ENCODE peak calls at places on chromosomes 12 and 14, in five cellular contexts. Y is K562, Z is Panc1, T is sigmoid colon, I is prostate gland. M is an unnamed sample.
A peak's percentile ranks its signal among the peaks of the same experiment; 100 is the strongest.

GRCh38 chr14:30610719-30611388 is 11.3 kb upstream of the SCFD1 start:
- DNase-seq in Y (peak; percentile 38), Z (no peak), T (peak; percentile 73), I (peak; percentile 55), M (no peak)

GRCh38 chr12:92255741-92256140 is 110.1 kb upstream of the BTG1 start:
- DNase-seq in Y (no peak), Z (no peak), T (no peak), I (no peak), M (no peak)

GRCh38 chr12:116027551-116027821 is 250.0 kb downstream of the MED13L start:
- DNase-seq in Y (no peak), Z (no peak), T (no peak), I (no peak), M (no peak)

GRCh38 chr12:4562034-4562657 is at the start of gene DYRK4:
- DNase-seq in Y (peak; percentile 85), Z (no peak), T (peak; percentile 80), I (peak; percentile 31), M (no peak)

GRCh38 chr12:1840981-1841425 is 20.6 kb downstream of the LRTM2 start:
- DNase-seq in Y (no peak), Z (no peak), T (peak; percentile 34), I (no peak), M (no peak)

GRCh38 chr12:76505050-76505449 is 54.5 kb downstream of the OSBPL8 start:
- DNase-seq in Y (no peak), Z (no peak), T (no peak), I (no peak), M (no peak)

GRCh38 chr14:32230695-32231280 is 27.7 kb upstream of the RNU6-8 start:
- DNase-seq in Y (no peak), Z (no peak), T (no peak), I (no peak), M (no peak)

GRCh38 chr12:101566318-101566717 is 28.5 kb upstream of the MYBPC1 start:
- DNase-seq in Y (no peak), Z (no peak), T (no peak), I (no peak), M (no peak)

GRCh38 chr12:29208060-29208459 is 59.0 kb downstream of the FAR2 start:
- DNase-seq in Y (no peak), Z (no peak), T (no peak), I (no peak), M (no peak)
- TF ChIP-seq POLR2AphosphoS5 in Y (no peak), Z (no peak), T (no peak), I (no peak), M (no peak)

DNA sequence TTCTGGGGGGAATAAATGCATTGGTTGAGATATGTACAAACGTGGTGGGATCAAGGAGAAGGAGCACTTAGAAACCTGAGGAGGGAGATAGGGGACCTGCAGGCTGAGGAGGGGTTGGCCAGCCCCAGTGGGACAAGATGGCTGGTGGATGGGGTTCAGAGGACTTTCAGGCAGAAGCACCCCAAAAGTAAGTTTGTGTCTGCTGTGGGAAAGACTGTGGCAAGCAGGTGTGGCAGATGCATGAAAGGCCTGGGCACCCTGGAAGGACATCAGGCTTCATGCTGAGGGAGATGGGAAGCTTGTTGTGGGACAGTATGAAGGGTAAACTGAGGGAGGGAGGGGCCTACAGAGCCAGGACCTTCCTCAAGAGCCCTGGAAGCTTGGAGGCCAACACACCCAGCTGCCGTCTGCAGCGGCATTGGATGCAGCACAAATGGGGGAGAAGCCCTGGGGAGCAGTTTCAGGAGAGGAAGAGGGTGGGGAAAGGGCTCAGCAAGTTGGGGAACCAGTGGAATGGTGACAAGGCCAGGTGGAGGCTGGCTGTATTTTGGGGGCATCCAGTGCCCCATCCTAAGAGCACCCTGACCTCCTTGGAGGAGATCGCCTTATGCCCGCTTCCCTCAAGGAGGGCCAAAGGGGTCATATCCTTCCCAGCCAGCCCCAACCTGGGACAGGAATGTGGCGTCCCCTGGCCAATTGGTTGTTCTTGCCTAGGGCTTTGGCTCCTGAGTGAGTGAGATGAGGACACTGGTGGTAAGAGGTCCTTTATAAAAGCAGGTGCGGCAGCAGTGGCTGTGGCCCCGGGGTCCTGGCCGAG is 20.8 kb downstream of the NFKBIA start:
- DNase-seq in Y (no peak), Z (no peak), T (no peak), I (no peak), M (no peak)
- H3K4me1 ChIP-seq in Y (peaks cover 30% of the 10 kb centered on the region), Z (peaks cover 24% of the 10 kb centered on the region), T (peaks cover 43% of the 10 kb centered on the region), I (peaks cover 5% of the 10 kb centered on the region), M (peaks cover 49% of the 10 kb centered on the region)

DNA sequence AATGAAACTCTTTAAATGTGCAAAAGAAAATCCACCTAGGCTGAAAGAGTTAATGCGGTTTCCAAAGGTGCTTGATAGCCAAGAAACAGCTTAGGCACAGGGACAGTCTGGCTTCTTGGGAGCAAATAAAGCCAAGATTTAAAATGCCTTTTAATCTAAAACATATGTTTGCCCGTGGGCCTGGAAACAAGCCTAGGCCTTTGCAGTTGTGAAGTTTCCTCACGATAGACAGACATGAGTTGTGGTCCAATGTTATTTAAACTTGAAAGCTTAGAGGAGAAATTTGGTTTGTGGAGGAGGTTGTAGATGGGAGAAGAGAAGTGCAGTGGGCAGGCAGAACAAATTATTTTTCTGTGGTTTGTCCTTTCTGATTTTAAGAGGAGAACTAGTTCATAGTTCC is 29.8 kb downstream of the PROX2 start:
- DNase-seq in Y (no peak), Z (no peak), T (no peak), I (no peak), M (no peak)
- TF ChIP-seq POLR2AphosphoS5 in Y (no peak), Z (no peak), T (no peak), I (no peak), M (no peak)

DNA sequence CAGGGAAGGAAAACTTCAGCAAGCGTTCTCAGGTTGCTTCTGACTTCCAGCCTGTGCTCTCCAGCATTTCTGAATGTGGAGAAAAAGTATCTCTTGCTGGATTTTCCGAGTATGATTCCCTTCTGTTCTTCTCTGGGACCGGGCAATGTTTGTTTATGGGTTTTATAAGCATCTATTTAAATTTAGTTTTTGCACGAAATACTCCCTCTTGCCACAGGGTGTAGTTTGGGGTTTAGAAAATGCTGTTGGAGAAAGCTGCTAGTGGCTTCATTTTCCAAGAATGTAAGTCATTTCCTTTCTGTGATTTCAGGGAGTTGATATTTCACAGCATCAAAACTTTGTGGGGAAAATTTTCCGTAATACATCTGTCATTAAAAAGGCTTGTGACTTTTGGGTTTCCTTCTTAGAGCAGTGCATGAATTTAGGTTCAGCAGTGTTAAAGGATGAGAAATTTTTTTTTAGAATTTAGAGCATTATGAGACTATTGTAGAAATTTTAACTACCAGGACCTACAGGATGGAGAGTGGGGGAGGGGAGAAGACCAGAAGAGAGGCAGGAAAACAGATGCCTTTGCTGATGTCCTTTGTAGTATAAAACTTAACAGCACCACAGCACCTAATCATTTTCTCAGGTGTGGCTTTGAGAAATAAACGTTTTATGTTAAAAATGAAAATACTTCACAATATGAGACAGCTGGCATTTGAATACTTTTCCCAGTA is 1.5 kb downstream of the FRMD6 start:
- DNase-seq in Y (no peak), Z (peak; percentile 54), T (no peak), I (no peak), M (no peak)
- H3K4me1 ChIP-seq in Y (peaks cover 3% of the 10 kb centered on the region), Z (peaks cover 14% of the 10 kb centered on the region), T (peaks cover 40% of the 10 kb centered on the region), I (no peaks in the 10 kb centered on the region), M (peaks cover 64% of the 10 kb centered on the region)

M was measured in esophagus muscularis mucosa.